ENCODE peak calls at places on chromosomes 11 and 22, in ten cellular contexts. Z is naive thymus-derived CD4-positive, alpha-beta T cell; D is fibroblast of mammary gland; T is CD4-positive, alpha-beta memory T cell; W is astrocyte of the spinal cord; B is fibroblast of lung; A is cardiac muscle cell; J is HCT116; Y is neural progenitor cell; V is suprapubic skin. U is an unnamed sample.

GRCh38 chr11:66291303-66291705 is 390 bp upstream of the TMEM151A start:
- DNase-seq in Z (no peak), D (no peak), T (no peak), W (no peak), B (no peak), A (no peak), J (no peak), Y (no peak), V (peak), U (no peak)

GRCh38 chr22:40345271-40345670 is 1.0 kb upstream of the ADSL start:
- DNase-seq in Z (no peak), D (peak), T (peak), W (peak), B (peak), A (no peak), J (no peak), Y (no peak), V (no peak), U (no peak)

GRCh38 chr11:24351179-24351578 is 145.7 kb upstream of the LUZP2 start:
- DNase-seq in Z (no peak), D (no peak), T (no peak), W (no peak), B (no peak), A (no peak), J (no peak), Y (no peak), V (no peak), U (no peak)

GRCh38 chr11:128515086-128515485 is 72.3 kb downstream of the ETS1 start:
- DNase-seq in Z (no peak), D (peak), T (no peak), W (no peak), B (no peak), A (no peak), J (no peak), Y (no peak), V (no peak), U (no peak)

GRCh38 chr11:28632338-28632737 is 524.1 kb downstream of the METTL15 start:
- DNase-seq in Z (no peak), D (peak), T (no peak), W (peak), B (peak), A (no peak), J (no peak), Y (no peak), V (no peak), U (no peak)

GRCh38 chr22:48938741-48939140 is 888.9 kb downstream of the BRD1 start:
- DNase-seq in Z (no peak), D (no peak), T (no peak), W (no peak), B (no peak), A (no peak), J (no peak), Y (no peak), V (peak), U (no peak)

GRCh38 chr11:120674537-120674936 is 163.0 kb downstream of the GRIK4 start:
- DNase-seq in Z (no peak), D (no peak), T (no peak), W (peak), B (peak), A (no peak), J (no peak), Y (no peak), V (no peak), U (no peak)

GRCh38 chr11:18594999-18595749 is 4.4 kb upstream of the MISFA start:
- DNase-seq in Z (no peak), D (peak), T (no peak), W (peak), B (no peak), A (no peak), J (no peak), Y (no peak), V (no peak), U (peak)

GRCh38 chr11:34475656-34476055 is 36.9 kb downstream of the CAT start:
- DNase-seq in Z (no peak), D (no peak), T (no peak), W (no peak), B (no peak), A (no peak), J (no peak), Y (no peak), V (no peak), U (no peak)

GRCh38 chr22:26846645-26847044 is 189.3 kb downstream of the MIAT start:
- DNase-seq in Z (no peak), D (no peak), T (no peak), W (peak), B (peak), A (no peak), J (no peak), Y (no peak), V (no peak), U (no peak)

GRCh38 chr11:33897761-33898403 is 6.0 kb upstream of the LMO2 start:
- DNase-seq in Z (no peak), D (no peak), T (no peak), W (no peak), B (no peak), A (no peak), J (no peak), Y (no peak), V (no peak), U (no peak)

GRCh38 chr11:114384487-114384886 is 15.8 kb downstream of the C11orf71 start:
- DNase-seq in Z (no peak), D (no peak), T (no peak), W (no peak), B (no peak), A (no peak), J (no peak), Y (no peak), V (no peak), U (no peak)

GRCh38 chr11:36718481-36718880 is 120.4 kb upstream of the RAG2 start:
- DNase-seq in Z (no peak), D (no peak), T (no peak), W (no peak), B (no peak), A (no peak), J (no peak), Y (peak), V (no peak), U (no peak)

GRCh38 chr22:46063861-46064235 is 86.5 kb upstream of the PPARA start:
- DNase-seq in Z (no peak), D (peak), T (no peak), W (no peak), B (peak), A (no peak), J (no peak), Y (no peak), V (peak), U (no peak)
- H3K4me3 ChIP-seq in Z (no peak), D (peak), T (no peak), W (no peak), B (peak), A (no peak), J (no peak), Y (no peak), V (peak), U (no peak)

GRCh38 chr22:44179989-44180705 is 578 bp upstream of the PARVG start:
- DNase-seq in Z (no peak), D (no peak), T (no peak), W (no peak), B (no peak), A (no peak), J (no peak), Y (no peak), V (no peak), U (no peak)
- H3K4me3 ChIP-seq in Z (no peak), D (no peak), T (no peak), W (no peak), B (no peak), A (no peak), J (no peak), Y (no peak), V (no peak), U (no peak)

DNA sequence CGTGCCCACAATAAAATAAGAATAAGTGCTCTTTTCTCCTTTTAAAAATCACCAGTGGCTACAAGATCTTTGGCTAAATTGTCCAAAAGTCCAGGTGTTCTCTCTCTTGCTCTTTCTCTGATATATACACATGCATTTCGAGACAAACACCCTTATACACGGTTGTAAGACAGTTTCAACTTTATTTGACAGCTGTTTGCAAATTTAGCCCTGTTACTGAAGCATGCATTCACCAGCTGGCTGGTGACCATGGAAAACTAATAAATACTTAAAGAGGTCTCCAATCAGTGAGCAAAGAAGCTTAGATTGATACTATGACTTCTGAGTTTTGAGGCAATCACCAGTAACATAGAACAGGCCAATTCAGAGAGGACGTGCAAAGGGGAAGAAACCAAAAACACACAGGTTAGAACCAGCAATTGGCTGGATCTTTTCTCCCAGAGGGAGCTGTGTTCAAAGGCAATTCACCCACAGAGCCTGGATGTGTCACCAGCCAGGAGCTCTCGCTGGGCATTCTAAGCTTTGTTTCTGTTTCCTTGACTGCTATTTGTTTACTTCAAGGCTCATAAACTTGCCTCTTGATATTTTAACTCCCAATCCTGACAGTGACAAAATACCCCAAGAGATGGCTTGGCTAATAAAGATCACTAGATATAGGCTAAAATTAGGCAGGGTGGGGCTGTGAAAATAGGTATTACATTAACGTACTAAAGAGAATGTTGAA is 113.5 kb upstream of the MTMR2 start:
- DNase-seq in Z (no peak), D (peak), T (no peak), W (peak), B (peak), A (no peak), J (no peak), Y (no peak), V (no peak), U (no peak)
- H3K4me3 ChIP-seq in Z (no peak), D (no peak), T (no peak), W (no peak), B (no peak), A (no peak), J (no peak), Y (no peak), V (no peak), U (no peak)

DNA sequence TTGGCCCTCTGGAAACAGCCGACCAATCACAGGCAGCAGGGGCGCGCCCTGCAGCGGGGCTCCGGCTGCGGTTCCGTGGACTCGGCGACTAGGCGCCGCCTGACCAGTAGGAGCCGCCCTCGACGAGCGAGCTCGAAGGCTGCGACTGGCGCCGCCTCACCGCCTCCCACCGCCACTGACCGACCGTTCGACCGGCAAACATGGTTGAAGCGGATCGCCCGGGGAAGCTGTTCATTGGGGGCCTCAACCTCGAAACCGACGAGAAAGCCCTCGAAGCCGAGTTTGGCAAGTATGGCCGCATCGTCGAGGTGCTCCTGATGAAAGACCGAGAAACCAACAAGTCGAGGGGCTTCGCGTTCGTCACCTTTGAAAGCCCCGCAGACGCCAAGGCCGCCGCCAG is at the start of gene RBMXL2:
- DNase-seq in Z (no peak), D (no peak), T (no peak), W (no peak), B (no peak), A (no peak), J (no peak), Y (no peak), V (peak), U (no peak)
- H3K4me3 ChIP-seq in Z (no peak), D (no peak), T (no peak), W (no peak), B (no peak), A (no peak), J (no peak), Y (no peak), V (no peak), U (no peak)

DNA sequence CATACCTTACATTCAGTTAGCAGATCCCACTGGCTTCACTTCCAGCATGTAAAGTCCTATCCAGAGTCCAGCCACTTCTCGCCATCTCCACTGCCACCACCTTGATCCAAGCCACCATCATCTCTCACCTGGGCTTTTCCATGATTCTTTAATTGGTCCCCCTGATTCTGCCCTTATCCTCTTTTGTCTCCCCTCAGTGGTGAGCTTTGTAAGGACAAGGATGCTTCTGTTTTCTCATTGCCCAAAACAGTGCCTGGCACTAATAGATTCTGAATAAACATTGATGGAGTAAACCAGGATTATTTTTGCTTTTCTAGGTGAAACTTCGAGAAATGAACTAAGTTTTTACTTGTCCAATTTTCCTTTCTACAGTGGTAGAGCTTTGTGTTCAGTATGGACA is 4.4 kb downstream of the POLA2 start:
- DNase-seq in Z (no peak), D (no peak), T (no peak), W (no peak), B (no peak), A (no peak), J (no peak), Y (no peak), V (no peak), U (no peak)
- H3K4me3 ChIP-seq in Z (no peak), D (no peak), T (no peak), W (no peak), B (no peak), A (no peak), J (no peak), Y (no peak), V (no peak), U (no peak)

DNA sequence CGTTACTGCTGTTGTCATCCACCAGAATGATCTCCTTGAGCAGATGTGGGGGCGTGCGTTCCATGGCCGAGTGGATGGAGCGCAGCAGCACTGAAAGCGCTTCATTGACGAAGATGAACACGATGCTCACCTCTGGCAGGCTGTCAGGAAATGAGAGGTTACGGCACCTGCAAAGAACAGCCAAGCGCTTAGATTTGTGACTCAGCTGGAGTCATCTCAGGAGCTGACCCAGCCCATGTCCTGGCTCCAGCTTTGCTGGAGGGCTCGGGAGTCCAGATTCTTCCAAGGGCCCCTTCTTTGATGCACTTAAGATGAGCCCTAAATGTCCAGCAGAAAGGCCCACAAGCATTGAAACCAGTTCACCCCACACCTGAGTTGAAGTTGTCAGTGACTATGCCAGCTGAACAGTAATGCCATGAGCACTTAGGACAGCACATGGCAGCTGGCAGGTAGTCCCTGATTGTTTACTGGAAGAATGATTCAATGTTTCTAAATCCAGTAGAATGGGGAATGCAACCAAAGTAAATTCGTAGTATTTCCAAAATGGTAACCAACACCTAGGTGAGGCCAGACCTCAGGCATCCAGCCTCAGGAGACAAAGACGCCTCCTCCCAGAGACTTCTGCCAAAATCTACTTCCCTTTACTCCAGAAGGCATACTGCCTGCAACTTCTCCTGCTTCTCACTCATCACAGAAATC is 79.7 kb upstream of the CSNK2A3 start:
- DNase-seq in Z (no peak), D (no peak), T (no peak), W (no peak), B (no peak), A (no peak), J (no peak), Y (no peak), V (no peak), U (no peak)
- H3K4me3 ChIP-seq in Z (no peak), D (no peak), T (no peak), W (no peak), B (no peak), A (no peak), J (no peak), Y (no peak), V (no peak), U (no peak)

DNA sequence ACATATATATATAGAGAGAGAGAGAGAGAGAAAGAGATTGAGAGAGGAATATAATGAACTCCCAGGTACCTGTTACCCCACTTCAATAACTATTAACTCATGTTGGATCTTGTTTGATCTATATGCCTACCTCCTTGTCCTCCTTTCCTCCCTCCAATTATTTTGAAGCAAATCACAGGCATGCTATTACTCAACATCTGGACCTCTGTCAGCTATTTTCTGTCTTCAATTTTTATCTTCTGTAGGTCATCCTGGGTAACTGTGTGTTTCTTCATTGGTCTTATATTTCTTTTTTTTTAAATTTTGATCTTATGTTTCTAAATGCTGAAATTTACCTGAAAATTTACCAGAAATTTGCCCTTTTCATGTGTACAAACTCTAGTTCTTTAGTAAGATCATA is 24.8 kb downstream of the UVRAG start:
- DNase-seq in Z (no peak), D (peak), T (no peak), W (no peak), B (no peak), A (no peak), J (no peak), Y (no peak), V (no peak), U (no peak)
- H3K4me3 ChIP-seq in Z (no peak), D (no peak), T (no peak), W (no peak), B (no peak), A (no peak), J (no peak), Y (no peak), V (no peak), U (no peak)

GRCh38 chr11:6498121-6498520 is 1.0 kb downstream of the DNHD1 start:
- DNase-seq in Z (no peak), D (peak), T (no peak), W (peak), B (peak), A (no peak), J (no peak), Y (no peak), V (no peak), U (no peak)
- H3K4me3 ChIP-seq in Z (no peak), D (no peak), T (no peak), W (no peak), B (peak), A (no peak), J (no peak), Y (no peak), V (no peak), U (no peak)